ENCODE peak calls at places on chromosome 12, in five cellular contexts. One of them, this sample, is unnamed.

GRCh38 chr12:76337583-76337982 is 10.6 kb downstream of the BBS10 start:
- DNase-seq in thoracic aorta: no peak
- DNase-seq in transverse colon: no peak
- DNase-seq in psoas muscle: no peak
- DNase-seq in fibroblast of villous mesenchyme: peak; percentile 64
- DNase-seq in this sample: no peak

GRCh38 chr12:102883204-102883799 is 33.7 kb downstream of the PAH start:
- DNase-seq in thoracic aorta: no peak
- DNase-seq in psoas muscle: peak; percentile 60
- DNase-seq in transverse colon: peak; percentile 35
- DNase-seq in fibroblast of villous mesenchyme: peak; percentile 26
- DNase-seq in this sample: no peak

GRCh38 chr12:117439531-117440001 is 78.1 kb upstream of the NOS1 start:
- DNase-seq in psoas muscle: peak; percentile 91
- DNase-seq in fibroblast of villous mesenchyme: no peak
- DNase-seq in transverse colon: no peak
- DNase-seq in thoracic aorta: no peak
- DNase-seq in this sample: no peak

GRCh38 chr12:63420206-63420644 is 248.1 kb downstream of the DPY19L2 start:
- DNase-seq in transverse colon: peak; percentile 33
- DNase-seq in psoas muscle: no peak
- DNase-seq in thoracic aorta: no peak
- DNase-seq in fibroblast of villous mesenchyme: peak; percentile 55
- DNase-seq in this sample: no peak

GRCh38 chr12:95336387-95337067 is 118.9 kb downstream of the VEZT start:
- DNase-seq in psoas muscle: peak; percentile 79
- DNase-seq in transverse colon: peak; percentile 66
- DNase-seq in fibroblast of villous mesenchyme: peak; percentile 88
- DNase-seq in thoracic aorta: peak; percentile 12
- DNase-seq in this sample: no peak

GRCh38 chr12:81162725-81163124 is 84.8 kb downstream of the ACSS3 start:
- DNase-seq in fibroblast of villous mesenchyme: no peak
- DNase-seq in psoas muscle: no peak
- DNase-seq in transverse colon: no peak
- DNase-seq in thoracic aorta: no peak
- DNase-seq in this sample: no peak

GRCh38 chr12:101305226-101305779 is 25.4 kb downstream of the UTP20 start:
- DNase-seq in fibroblast of villous mesenchyme: no peak
- DNase-seq in psoas muscle: no peak
- DNase-seq in transverse colon: no peak
- DNase-seq in thoracic aorta: no peak
- DNase-seq in this sample: no peak

GRCh38 chr12:3389911-3390310 is 101.1 kb upstream of the PRMT8 start:
- DNase-seq in psoas muscle: no peak
- DNase-seq in thoracic aorta: no peak
- DNase-seq in transverse colon: no peak
- DNase-seq in fibroblast of villous mesenchyme: no peak
- DNase-seq in this sample: no peak

GRCh38 chr12:27610380-27610779 is 85.9 kb upstream of the REP15 start:
- DNase-seq in thoracic aorta: no peak
- DNase-seq in psoas muscle: no peak
- DNase-seq in fibroblast of villous mesenchyme: peak; percentile 52
- DNase-seq in transverse colon: no peak
- DNase-seq in this sample: no peak

GRCh38 chr12:49131973-49132461 is 822 bp upstream of the TUBA1B start:
- DNase-seq in thoracic aorta: no peak
- DNase-seq in fibroblast of villous mesenchyme: peak; percentile 81
- DNase-seq in psoas muscle: no peak
- DNase-seq in transverse colon: peak; percentile 26
- DNase-seq in this sample: no peak

GRCh38 chr12:83461326-83461985 is 774.8 kb downstream of the TMTC2 start:
- DNase-seq in psoas muscle: no peak
- DNase-seq in transverse colon: no peak
- DNase-seq in fibroblast of villous mesenchyme: peak; percentile 32
- DNase-seq in thoracic aorta: no peak
- DNase-seq in this sample: no peak

GRCh38 chr12:39946361-39946948 is 159.4 kb downstream of the SLC2A13 start:
- DNase-seq in psoas muscle: no peak
- DNase-seq in thoracic aorta: no peak
- DNase-seq in fibroblast of villous mesenchyme: no peak
- DNase-seq in transverse colon: no peak
- DNase-seq in this sample: no peak

GRCh38 chr12:57629897-57630471 is 3.0 kb downstream of the B4GALNT1 start:
- DNase-seq in thoracic aorta: no peak
- DNase-seq in psoas muscle: peak; percentile 28
- DNase-seq in transverse colon: no peak
- DNase-seq in fibroblast of villous mesenchyme: no peak
- DNase-seq in this sample: no peak

GRCh38 chr12:80598004-80598606 is 109.3 kb upstream of the MYF6 start:
- DNase-seq in fibroblast of villous mesenchyme: peak; percentile 74
- DNase-seq in psoas muscle: no peak
- DNase-seq in transverse colon: no peak
- DNase-seq in thoracic aorta: no peak
- DNase-seq in this sample: no peak

GRCh38 chr12:82651489-82651888 is 35.2 kb upstream of the TMTC2 start:
- DNase-seq in fibroblast of villous mesenchyme: no peak
- DNase-seq in thoracic aorta: no peak
- DNase-seq in psoas muscle: no peak
- DNase-seq in transverse colon: no peak
- DNase-seq in this sample: no peak

GRCh38 chr12:31235868-31236395 is 90.0 kb downstream of the SINHCAF start:
- DNase-seq in transverse colon: no peak
- DNase-seq in psoas muscle: no peak
- DNase-seq in thoracic aorta: no peak
- DNase-seq in fibroblast of villous mesenchyme: no peak
- DNase-seq in this sample: no peak

GRCh38 chr12:127716181-127716580 is 550.8 kb upstream of the TMEM132C start:
- DNase-seq in fibroblast of villous mesenchyme: no peak
- DNase-seq in psoas muscle: no peak
- DNase-seq in transverse colon: no peak
- DNase-seq in thoracic aorta: no peak
- DNase-seq in this sample: no peak

GRCh38 chr12:15545329-15545728 is 223.0 kb downstream of the PTPRO start:
- DNase-seq in thoracic aorta: no peak
- DNase-seq in fibroblast of villous mesenchyme: no peak
- DNase-seq in transverse colon: no peak
- DNase-seq in psoas muscle: no peak
- DNase-seq in this sample: no peak

GRCh38 chr12:123660328-123660727 is 10.6 kb upstream of the TCTN2 start:
- DNase-seq in fibroblast of villous mesenchyme: peak; percentile 90
- DNase-seq in thoracic aorta: no peak
- DNase-seq in psoas muscle: no peak
- DNase-seq in transverse colon: no peak
- DNase-seq in this sample: no peak

GRCh38 chr12:28237423-28237822 is 47.2 kb downstream of the CCDC91 start:
- DNase-seq in fibroblast of villous mesenchyme: no peak
- DNase-seq in transverse colon: no peak
- DNase-seq in thoracic aorta: no peak
- DNase-seq in psoas muscle: no peak
- DNase-seq in this sample: no peak

GRCh38 chr12:77734489-77734888 is 96.2 kb upstream of the NAV3 start:
- DNase-seq in transverse colon: no peak
- DNase-seq in psoas muscle: no peak
- DNase-seq in thoracic aorta: no peak
- DNase-seq in fibroblast of villous mesenchyme: peak; percentile 85
- DNase-seq in this sample: no peak

GRCh38 chr12:65673732-65674131 is 150.6 kb upstream of the HMGA2 start:
- DNase-seq in fibroblast of villous mesenchyme: peak; percentile 63
- DNase-seq in transverse colon: no peak
- DNase-seq in thoracic aorta: no peak
- DNase-seq in psoas muscle: no peak
- DNase-seq in this sample: no peak

GRCh38 chr12:76927170-76927784 is 48.5 kb upstream of the CSRP2 start:
- DNase-seq in thoracic aorta: no peak
- DNase-seq in fibroblast of villous mesenchyme: peak; percentile 59
- DNase-seq in transverse colon: peak; percentile 24
- DNase-seq in psoas muscle: no peak
- DNase-seq in this sample: no peak

GRCh38 chr12:124347805-124348658 is 53.1 kb downstream of the RFLNA start:
- DNase-seq in psoas muscle: no peak
- DNase-seq in fibroblast of villous mesenchyme: no peak
- DNase-seq in thoracic aorta: no peak
- DNase-seq in transverse colon: no peak
- DNase-seq in this sample: no peak

GRCh38 chr12:120996133-120996746 is 17.9 kb downstream of the HNF1A start:
- DNase-seq in psoas muscle: no peak
- DNase-seq in fibroblast of villous mesenchyme: no peak
- DNase-seq in transverse colon: no peak
- DNase-seq in thoracic aorta: no peak
- DNase-seq in this sample: no peak

GRCh38 chr12:30985814-30986452 is 59.4 kb downstream of the TSPAN11 start:
- DNase-seq in thoracic aorta: no peak
- DNase-seq in fibroblast of villous mesenchyme: peak; percentile 48
- DNase-seq in psoas muscle: no peak
- DNase-seq in transverse colon: peak; percentile 23
- DNase-seq in this sample: no peak

GRCh38 chr12:16359512-16360491 is 12.4 kb downstream of the MGST1 start:
- DNase-seq in transverse colon: peak; percentile 64
- DNase-seq in thoracic aorta: no peak
- DNase-seq in psoas muscle: peak; percentile 67
- DNase-seq in fibroblast of villous mesenchyme: peak; percentile 68
- DNase-seq in this sample: no peak

GRCh38 chr12:67720383-67720856 is 71.9 kb downstream of the DYRK2 start:
- DNase-seq in psoas muscle: peak; percentile 56
- DNase-seq in transverse colon: no peak
- DNase-seq in thoracic aorta: no peak
- DNase-seq in fibroblast of villous mesenchyme: peak; percentile 91
- DNase-seq in this sample: no peak

GRCh38 chr12:67621926-67622325 is 26.6 kb upstream of the DYRK2 start:
- DNase-seq in transverse colon: no peak
- DNase-seq in psoas muscle: no peak
- DNase-seq in thoracic aorta: no peak
- DNase-seq in fibroblast of villous mesenchyme: no peak
- DNase-seq in this sample: no peak

GRCh38 chr12:68579254-68579653 is 31.4 kb upstream of the RAP1B start:
- DNase-seq in transverse colon: no peak
- DNase-seq in fibroblast of villous mesenchyme: no peak
- DNase-seq in psoas muscle: no peak
- DNase-seq in thoracic aorta: no peak
- DNase-seq in this sample: no peak

GRCh38 chr12:46153267-46153872 is 115.5 kb downstream of the SLC38A1 start:
- DNase-seq in psoas muscle: no peak
- DNase-seq in fibroblast of villous mesenchyme: peak; percentile 55
- DNase-seq in transverse colon: no peak
- DNase-seq in thoracic aorta: no peak
- DNase-seq in this sample: no peak

GRCh38 chr12:13161172-13161571 is 35.4 kb upstream of the EMP1 start:
- DNase-seq in fibroblast of villous mesenchyme: no peak
- DNase-seq in thoracic aorta: no peak
- DNase-seq in transverse colon: no peak
- DNase-seq in psoas muscle: no peak
- DNase-seq in this sample: no peak
- TF ChIP-seq CTCF in fibroblast of villous mesenchyme: peak; percentile 46
- TF ChIP-seq CTCF in thoracic aorta: no peak
- TF ChIP-seq CTCF in transverse colon: no peak
- TF ChIP-seq CTCF in psoas muscle: peak; percentile 7
- TF ChIP-seq CTCF in this sample: peak; percentile 70

GRCh38 chr12:109221277-109221931 is 87.7 kb downstream of the FOXN4 start:
- DNase-seq in psoas muscle: peak; percentile 19
- DNase-seq in fibroblast of villous mesenchyme: no peak
- DNase-seq in transverse colon: no peak
- DNase-seq in thoracic aorta: no peak
- DNase-seq in this sample: no peak
- TF ChIP-seq CTCF in psoas muscle: no peak
- TF ChIP-seq CTCF in fibroblast of villous mesenchyme: no peak
- TF ChIP-seq CTCF in transverse colon: no peak
- TF ChIP-seq CTCF in thoracic aorta: no peak
- TF ChIP-seq CTCF in this sample: no peak

DNA sequence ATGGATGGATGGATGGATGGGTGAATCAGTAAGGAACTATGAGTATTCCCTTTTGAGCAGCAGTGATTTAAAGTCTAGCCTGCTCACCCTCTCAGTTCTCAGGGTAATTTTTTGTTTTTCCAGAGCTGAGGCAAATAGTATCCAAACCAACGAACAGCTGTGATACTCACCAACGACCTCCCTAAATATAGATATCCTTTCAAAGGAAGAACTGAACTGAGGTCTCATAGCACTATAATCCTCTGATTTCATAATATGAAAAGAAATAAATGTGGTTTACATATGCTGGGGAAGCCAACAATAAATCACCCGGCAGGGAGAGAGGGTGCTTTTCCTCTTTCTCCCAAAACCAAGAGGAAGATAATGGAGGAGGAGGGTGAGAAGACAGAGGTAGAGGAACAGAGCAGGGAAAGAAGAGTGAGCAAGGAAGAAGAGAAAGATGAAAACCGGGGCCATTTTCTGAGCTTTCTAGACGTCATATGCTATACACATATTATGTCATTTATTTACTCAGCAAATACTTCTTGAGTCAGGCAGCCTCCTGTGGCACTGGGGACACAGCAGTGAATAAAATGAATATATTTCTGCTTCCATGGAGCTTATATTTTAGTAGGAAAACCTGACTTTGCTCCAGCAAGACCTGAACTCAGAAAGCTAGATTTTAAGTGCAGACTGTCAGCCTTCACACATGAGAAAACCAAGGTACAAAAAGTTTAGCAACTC is 710.7 kb upstream of the TBX3 start:
- DNase-seq in thoracic aorta: no peak
- DNase-seq in transverse colon: no peak
- DNase-seq in fibroblast of villous mesenchyme: peak; percentile 27
- DNase-seq in psoas muscle: no peak
- DNase-seq in this sample: no peak
- TF ChIP-seq CTCF in thoracic aorta: no peak
- TF ChIP-seq CTCF in transverse colon: no peak
- TF ChIP-seq CTCF in fibroblast of villous mesenchyme: no peak
- TF ChIP-seq CTCF in psoas muscle: no peak
- TF ChIP-seq CTCF in this sample: no peak

GRCh38 chr12:128968668-128969067 is 115.4 kb downstream of the GLT1D1 start:
- DNase-seq in psoas muscle: no peak
- DNase-seq in transverse colon: no peak
- DNase-seq in fibroblast of villous mesenchyme: no peak
- DNase-seq in thoracic aorta: no peak
- DNase-seq in this sample: peak; percentile 81

GRCh38 chr12:128971802-128972201 is 118.5 kb downstream of the GLT1D1 start:
- DNase-seq in fibroblast of villous mesenchyme: no peak
- DNase-seq in thoracic aorta: no peak
- DNase-seq in psoas muscle: no peak
- DNase-seq in transverse colon: no peak
- DNase-seq in this sample: no peak

GRCh38 chr12:128970110-128970509 is 116.8 kb downstream of the GLT1D1 start:
- DNase-seq in thoracic aorta: no peak
- DNase-seq in psoas muscle: no peak
- DNase-seq in fibroblast of villous mesenchyme: no peak
- DNase-seq in transverse colon: no peak
- DNase-seq in this sample: peak; percentile 80

GRCh38 chr12:128970941-128971340 is 117.7 kb downstream of the GLT1D1 start:
- DNase-seq in psoas muscle: no peak
- DNase-seq in thoracic aorta: no peak
- DNase-seq in transverse colon: no peak
- DNase-seq in fibroblast of villous mesenchyme: no peak
- DNase-seq in this sample: no peak

GRCh38 chr12:128969480-128970055 is 116.3 kb downstream of the GLT1D1 start:
- DNase-seq in transverse colon: peak; percentile 20
- DNase-seq in psoas muscle: no peak
- DNase-seq in thoracic aorta: no peak
- DNase-seq in fibroblast of villous mesenchyme: no peak
- DNase-seq in this sample: peak; percentile 75
- TF ChIP-seq CTCF in transverse colon: no peak
- TF ChIP-seq CTCF in psoas muscle: no peak
- TF ChIP-seq CTCF in thoracic aorta: no peak
- TF ChIP-seq CTCF in fibroblast of villous mesenchyme: no peak
- TF ChIP-seq CTCF in this sample: peak; percentile 78

GRCh38 chr12:21568115-21568514 is 36.5 kb downstream of the GYS2 start:
- DNase-seq in transverse colon: no peak
- DNase-seq in fibroblast of villous mesenchyme: no peak
- DNase-seq in psoas muscle: no peak
- DNase-seq in thoracic aorta: no peak
- DNase-seq in this sample: no peak
- TF ChIP-seq CTCF in transverse colon: no peak
- TF ChIP-seq CTCF in fibroblast of villous mesenchyme: no peak
- TF ChIP-seq CTCF in psoas muscle: no peak
- TF ChIP-seq CTCF in thoracic aorta: no peak
- TF ChIP-seq CTCF in this sample: no peak